ENCODE peak calls at places on chromosomes 12 and 14, in four cellular contexts. One of them, this sample, is unnamed.

GRCh38 chr14:61973981-61974380 is 211.8 kb downstream of the SNAPC1 start:
- DNase-seq in RWPE1: no peak
- DNase-seq in HFF-Myc: no peak
- DNase-seq in fibroblast of pulmonary artery: peak
- DNase-seq in this sample: no peak

GRCh38 chr12:51208016-51208660 is 9.7 kb downstream of the POU6F1 start:
- DNase-seq in HFF-Myc: no peak
- DNase-seq in fibroblast of pulmonary artery: no peak
- DNase-seq in RWPE1: no peak
- DNase-seq in this sample: no peak

GRCh38 chr12:22018860-22019259 is 27.2 kb upstream of the CMAS start:
- DNase-seq in RWPE1: peak
- DNase-seq in fibroblast of pulmonary artery: peak
- DNase-seq in HFF-Myc: no peak
- DNase-seq in this sample: no peak

GRCh38 chr12:19739195-19739776 is 300.0 kb downstream of the AEBP2 start:
- DNase-seq in HFF-Myc: peak
- DNase-seq in fibroblast of pulmonary artery: peak
- DNase-seq in RWPE1: peak
- DNase-seq in this sample: no peak

GRCh38 chr12:24945822-24946221 is 3.1 kb downstream of the BCAT1 start:
- DNase-seq in RWPE1: no peak
- DNase-seq in fibroblast of pulmonary artery: no peak
- DNase-seq in HFF-Myc: no peak
- DNase-seq in this sample: no peak

GRCh38 chr12:117127933-117128823 is 29.0 kb upstream of the TESC start:
- DNase-seq in fibroblast of pulmonary artery: no peak
- DNase-seq in HFF-Myc: no peak
- DNase-seq in RWPE1: no peak
- DNase-seq in this sample: no peak

GRCh38 chr12:75784591-75784990 is 247.0 kb downstream of the PHLDA1 start:
- DNase-seq in RWPE1: no peak
- DNase-seq in fibroblast of pulmonary artery: peak
- DNase-seq in HFF-Myc: no peak
- DNase-seq in this sample: no peak

GRCh38 chr14:52703225-52703624 is 3.8 kb upstream of the PSMC6 start:
- DNase-seq in RWPE1: peak
- DNase-seq in HFF-Myc: peak
- DNase-seq in fibroblast of pulmonary artery: peak
- DNase-seq in this sample: no peak

GRCh38 chr14:96051642-96052540 is 12.7 kb downstream of the C14orf132 start:
- DNase-seq in fibroblast of pulmonary artery: no peak
- DNase-seq in RWPE1: no peak
- DNase-seq in HFF-Myc: no peak
- DNase-seq in this sample: no peak

GRCh38 chr12:120455302-120455701 is 9.1 kb downstream of the GATC start:
- DNase-seq in fibroblast of pulmonary artery: no peak
- DNase-seq in RWPE1: no peak
- DNase-seq in HFF-Myc: no peak
- DNase-seq in this sample: no peak

GRCh38 chr14:32727827-32728226 is 210.9 kb upstream of the NPAS3 start:
- DNase-seq in fibroblast of pulmonary artery: no peak
- DNase-seq in RWPE1: no peak
- DNase-seq in HFF-Myc: no peak
- DNase-seq in this sample: no peak

GRCh38 chr12:113208041-113208934 is 13.0 kb upstream of the TPCN1 start:
- DNase-seq in HFF-Myc: peak
- DNase-seq in fibroblast of pulmonary artery: peak
- DNase-seq in RWPE1: no peak
- DNase-seq in this sample: peak

GRCh38 chr14:103625361-103626095 is 3.5 kb upstream of the KLC1 start:
- DNase-seq in RWPE1: no peak
- DNase-seq in HFF-Myc: no peak
- DNase-seq in fibroblast of pulmonary artery: no peak
- DNase-seq in this sample: no peak

GRCh38 chr12:66456622-66457021 is 154.3 kb downstream of the HELB start:
- DNase-seq in fibroblast of pulmonary artery: no peak
- DNase-seq in RWPE1: no peak
- DNase-seq in HFF-Myc: no peak
- DNase-seq in this sample: no peak

GRCh38 chr12:90851800-90852718 is 102.9 kb downstream of the CCER1 start:
- DNase-seq in RWPE1: no peak
- DNase-seq in fibroblast of pulmonary artery: no peak
- DNase-seq in HFF-Myc: no peak
- DNase-seq in this sample: no peak

GRCh38 chr12:132448453-132448800 is 41.5 kb upstream of the FBRSL1 start:
- DNase-seq in fibroblast of pulmonary artery: no peak
- DNase-seq in HFF-Myc: no peak
- DNase-seq in RWPE1: no peak
- DNase-seq in this sample: no peak

GRCh38 chr14:75769047-75769685 is 108.1 kb downstream of the TTLL5 start:
- DNase-seq in fibroblast of pulmonary artery: no peak
- DNase-seq in RWPE1: no peak
- DNase-seq in HFF-Myc: no peak
- DNase-seq in this sample: no peak

GRCh38 chr12:107319536-107320030 is 226.2 kb upstream of the CRY1 start:
- DNase-seq in HFF-Myc: no peak
- DNase-seq in RWPE1: no peak
- DNase-seq in fibroblast of pulmonary artery: no peak
- DNase-seq in this sample: no peak

GRCh38 chr14:83257466-83258439 is 1724.1 kb upstream of the SEL1L start:
- DNase-seq in HFF-Myc: no peak
- DNase-seq in fibroblast of pulmonary artery: no peak
- DNase-seq in RWPE1: no peak
- DNase-seq in this sample: no peak

GRCh38 chr12:56629459-56630179 is 507 bp downstream of the BAZ2A start:
- DNase-seq in fibroblast of pulmonary artery: no peak
- DNase-seq in HFF-Myc: no peak
- DNase-seq in RWPE1: no peak
- DNase-seq in this sample: peak

GRCh38 chr12:67633024-67633423 is 15.5 kb upstream of the DYRK2 start:
- DNase-seq in RWPE1: no peak
- DNase-seq in HFF-Myc: no peak
- DNase-seq in fibroblast of pulmonary artery: no peak
- DNase-seq in this sample: no peak

GRCh38 chr14:35897616-35898111 is 71.5 kb downstream of the BRMS1L start:
- DNase-seq in HFF-Myc: no peak
- DNase-seq in RWPE1: no peak
- DNase-seq in fibroblast of pulmonary artery: no peak
- DNase-seq in this sample: no peak

GRCh38 chr12:69120331-69120730 is 119.0 kb upstream of the CPSF6 start:
- DNase-seq in HFF-Myc: no peak
- DNase-seq in fibroblast of pulmonary artery: no peak
- DNase-seq in RWPE1: no peak
- DNase-seq in this sample: no peak

GRCh38 chr12:29582677-29583076 is 85.2 kb upstream of the OVCH1 start:
- DNase-seq in RWPE1: no peak
- DNase-seq in HFF-Myc: no peak
- DNase-seq in fibroblast of pulmonary artery: no peak
- DNase-seq in this sample: no peak

GRCh38 chr14:67618617-67619063 is 1.1 kb upstream of the ARG2 start:
- DNase-seq in fibroblast of pulmonary artery: peak
- DNase-seq in HFF-Myc: peak
- DNase-seq in RWPE1: peak
- DNase-seq in this sample: peak

GRCh38 chr14:54503476-54503875 is 6.2 kb upstream of the CGRRF1 start:
- DNase-seq in RWPE1: no peak
- DNase-seq in fibroblast of pulmonary artery: peak
- DNase-seq in HFF-Myc: no peak
- DNase-seq in this sample: no peak

GRCh38 chr14:104292084-104292970 is 153.9 kb downstream of the KIF26A start:
- DNase-seq in fibroblast of pulmonary artery: no peak
- DNase-seq in RWPE1: no peak
- DNase-seq in HFF-Myc: no peak
- DNase-seq in this sample: no peak

GRCh38 chr14:36676236-36676635 is 14.6 kb downstream of the PAX9 start:
- DNase-seq in fibroblast of pulmonary artery: no peak
- DNase-seq in RWPE1: no peak
- DNase-seq in HFF-Myc: no peak
- DNase-seq in this sample: no peak

GRCh38 chr14:99971087-99971928 is 93.9 kb upstream of the EVL start:
- DNase-seq in RWPE1: peak
- DNase-seq in HFF-Myc: peak
- DNase-seq in fibroblast of pulmonary artery: peak
- DNase-seq in this sample: peak

GRCh38 chr12:11706509-11707331 is 57.2 kb downstream of the ETV6 start:
- DNase-seq in RWPE1: no peak
- DNase-seq in HFF-Myc: no peak
- DNase-seq in fibroblast of pulmonary artery: no peak
- DNase-seq in this sample: no peak

GRCh38 chr12:111248221-111248620 is 120.7 kb downstream of the PHETA1 start:
- DNase-seq in fibroblast of pulmonary artery: peak
- DNase-seq in RWPE1: peak
- DNase-seq in HFF-Myc: no peak
- DNase-seq in this sample: no peak

GRCh38 chr12:25839470-25839869 is 119.0 kb upstream of the RASSF8 start:
- DNase-seq in RWPE1: peak
- DNase-seq in HFF-Myc: no peak
- DNase-seq in fibroblast of pulmonary artery: peak
- DNase-seq in this sample: no peak

GRCh38 chr14:69648480-69649414 is 37.4 kb downstream of the SUSD6 start:
- DNase-seq in RWPE1: no peak
- DNase-seq in HFF-Myc: peak
- DNase-seq in fibroblast of pulmonary artery: peak
- DNase-seq in this sample: no peak

GRCh38 chr12:47773062-47773857 is at the start of gene SLC48A1:
- DNase-seq in HFF-Myc: no peak
- DNase-seq in fibroblast of pulmonary artery: peak
- DNase-seq in RWPE1: peak
- DNase-seq in this sample: peak

GRCh38 chr14:67413806-67414769 is 2.1 kb upstream of the PLEK2 start:
- DNase-seq in RWPE1: peak
- DNase-seq in HFF-Myc: peak
- DNase-seq in fibroblast of pulmonary artery: peak
- DNase-seq in this sample: no peak

GRCh38 chr12:46443594-46444263 is 71.2 kb upstream of the SLC38A2 start:
- DNase-seq in HFF-Myc: no peak
- DNase-seq in fibroblast of pulmonary artery: no peak
- DNase-seq in RWPE1: no peak
- DNase-seq in this sample: no peak
- TF ChIP-seq CTCF in HFF-Myc: no peak
- TF ChIP-seq CTCF in fibroblast of pulmonary artery: no peak
- TF ChIP-seq CTCF in RWPE1: no peak
- TF ChIP-seq CTCF in this sample: no peak

GRCh38 chr14:87824261-87824660 is 168.7 kb downstream of the GALC start:
- DNase-seq in HFF-Myc: peak
- DNase-seq in fibroblast of pulmonary artery: no peak
- DNase-seq in RWPE1: no peak
- DNase-seq in this sample: no peak
- TF ChIP-seq CTCF in HFF-Myc: no peak
- TF ChIP-seq CTCF in fibroblast of pulmonary artery: no peak
- TF ChIP-seq CTCF in RWPE1: no peak
- TF ChIP-seq CTCF in this sample: no peak

GRCh38 chr14:93011650-93012317 is 88.8 kb downstream of the CHGA start:
- DNase-seq in fibroblast of pulmonary artery: no peak
- DNase-seq in HFF-Myc: no peak
- DNase-seq in RWPE1: no peak
- DNase-seq in this sample: no peak
- TF ChIP-seq CTCF in fibroblast of pulmonary artery: no peak
- TF ChIP-seq CTCF in HFF-Myc: no peak
- TF ChIP-seq CTCF in RWPE1: no peak
- TF ChIP-seq CTCF in this sample: no peak

GRCh38 chr14:23297878-23298277 is 4.8 kb downstream of the PPP1R3E start:
- DNase-seq in HFF-Myc: no peak
- DNase-seq in fibroblast of pulmonary artery: no peak
- DNase-seq in RWPE1: no peak
- DNase-seq in this sample: no peak

GRCh38 chr14:23299986-23300686 is 2.5 kb downstream of the PPP1R3E start:
- DNase-seq in HFF-Myc: no peak
- DNase-seq in RWPE1: no peak
- DNase-seq in fibroblast of pulmonary artery: no peak
- DNase-seq in this sample: no peak

GRCh38 chr14:23299186-23299521 is 3.5 kb downstream of the PPP1R3E start:
- DNase-seq in HFF-Myc: no peak
- DNase-seq in RWPE1: no peak
- DNase-seq in fibroblast of pulmonary artery: no peak
- DNase-seq in this sample: no peak

GRCh38 chr14:23300687-23301223 is 1.9 kb downstream of the PPP1R3E start:
- DNase-seq in RWPE1: no peak
- DNase-seq in fibroblast of pulmonary artery: peak
- DNase-seq in HFF-Myc: no peak
- DNase-seq in this sample: peak

GRCh38 chr14:23299558-23299957 is 3.1 kb downstream of the PPP1R3E start:
- DNase-seq in RWPE1: no peak
- DNase-seq in HFF-Myc: no peak
- DNase-seq in fibroblast of pulmonary artery: peak
- DNase-seq in this sample: no peak
- TF ChIP-seq CTCF in RWPE1: peak
- TF ChIP-seq CTCF in HFF-Myc: peak
- TF ChIP-seq CTCF in fibroblast of pulmonary artery: peak
- TF ChIP-seq CTCF in this sample: peak

DNA sequence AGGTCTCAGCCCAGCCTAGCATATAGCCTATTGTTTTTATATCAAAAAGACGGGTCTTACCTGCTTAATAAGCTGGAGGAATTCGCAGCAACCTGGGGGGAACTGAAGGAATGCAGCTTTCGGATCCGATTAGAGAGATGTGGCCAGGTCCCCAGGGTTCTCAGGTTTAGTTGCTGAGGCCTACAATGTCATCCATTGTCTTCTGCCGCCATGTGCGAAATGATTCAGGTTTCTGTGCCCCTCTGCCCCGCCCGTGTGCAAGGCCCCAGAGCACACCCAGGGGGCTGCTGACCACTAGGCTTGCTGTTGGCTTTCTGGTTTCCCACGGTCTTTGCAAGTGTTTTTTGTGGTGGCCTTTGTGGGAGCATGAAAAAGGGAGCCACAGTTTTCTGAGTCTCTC is 154.5 kb upstream of the TBX3 start:
- DNase-seq in fibroblast of pulmonary artery: no peak
- DNase-seq in HFF-Myc: no peak
- DNase-seq in RWPE1: no peak
- DNase-seq in this sample: no peak
- TF ChIP-seq CTCF in fibroblast of pulmonary artery: no peak
- TF ChIP-seq CTCF in HFF-Myc: no peak
- TF ChIP-seq CTCF in RWPE1: no peak
- TF ChIP-seq CTCF in this sample: no peak

DNA sequence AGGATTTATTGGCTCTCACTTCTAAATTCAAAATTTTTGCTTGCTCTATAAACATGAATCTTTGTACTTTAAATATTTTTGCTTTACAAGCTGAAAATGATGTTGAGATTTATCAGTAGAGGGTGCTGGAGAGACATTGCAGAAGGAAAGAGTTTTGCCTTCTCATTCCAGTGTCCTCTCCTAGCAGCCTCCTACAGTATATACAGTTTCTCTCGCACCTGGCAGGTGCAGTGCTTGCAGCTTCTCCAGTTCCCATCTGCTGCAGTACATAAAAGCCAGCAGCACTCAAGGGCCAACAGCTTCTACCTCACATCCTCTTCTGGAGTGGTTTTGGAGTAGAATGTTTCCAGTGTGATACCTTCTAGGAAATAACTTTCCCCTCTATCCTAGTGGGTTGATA is 601.8 kb upstream of the ATXN7L3B start:
- DNase-seq in fibroblast of pulmonary artery: no peak
- DNase-seq in RWPE1: no peak
- DNase-seq in HFF-Myc: no peak
- DNase-seq in this sample: no peak
- TF ChIP-seq CTCF in fibroblast of pulmonary artery: no peak
- TF ChIP-seq CTCF in RWPE1: peak
- TF ChIP-seq CTCF in HFF-Myc: no peak
- TF ChIP-seq CTCF in this sample: no peak